ENCODE peak calls at places on chromosomes 1 and 21, in five cellular contexts. One of them, this sample, is unnamed.

GRCh38 chr1:81998165-81998564 is 197.4 kb downstream of the ADGRL2 start:
- DNase-seq in activated T-cell treated with anti-CD3 and anti-CD28 coated beads for 1 hour: no peak
- DNase-seq in NCI-H226: no peak
- DNase-seq in ovary: no peak
- DNase-seq in choroid plexus epithelial cell: peak
- DNase-seq in this sample: no peak

GRCh38 chr1:151372411-151372934 is at the start of gene SELENBP1:
- DNase-seq in NCI-H226: peak
- DNase-seq in ovary: peak
- DNase-seq in activated T-cell treated with anti-CD3 and anti-CD28 coated beads for 1 hour: no peak
- DNase-seq in choroid plexus epithelial cell: peak
- DNase-seq in this sample: peak

GRCh38 chr1:214966366-214966765 is 116.2 kb upstream of the KCNK2 start:
- DNase-seq in NCI-H226: no peak
- DNase-seq in ovary: no peak
- DNase-seq in choroid plexus epithelial cell: no peak
- DNase-seq in activated T-cell treated with anti-CD3 and anti-CD28 coated beads for 1 hour: no peak
- DNase-seq in this sample: no peak

GRCh38 chr1:224333309-224333926 is 3.4 kb upstream of the NVL start:
- DNase-seq in ovary: no peak
- DNase-seq in activated T-cell treated with anti-CD3 and anti-CD28 coated beads for 1 hour: no peak
- DNase-seq in choroid plexus epithelial cell: peak
- DNase-seq in NCI-H226: peak
- DNase-seq in this sample: no peak

GRCh38 chr1:179025975-179026812 is 500 bp downstream of the FAM20B start:
- DNase-seq in ovary: peak
- DNase-seq in NCI-H226: peak
- DNase-seq in activated T-cell treated with anti-CD3 and anti-CD28 coated beads for 1 hour: peak
- DNase-seq in choroid plexus epithelial cell: no peak
- DNase-seq in this sample: peak

GRCh38 chr1:206002160-206002559 is 1.0 kb downstream of the RAB7B start:
- DNase-seq in NCI-H226: no peak
- DNase-seq in choroid plexus epithelial cell: no peak
- DNase-seq in ovary: no peak
- DNase-seq in activated T-cell treated with anti-CD3 and anti-CD28 coated beads for 1 hour: no peak
- DNase-seq in this sample: no peak

GRCh38 chr1:229001467-229001866 is 266.2 kb downstream of the RHOU start:
- DNase-seq in NCI-H226: no peak
- DNase-seq in activated T-cell treated with anti-CD3 and anti-CD28 coated beads for 1 hour: no peak
- DNase-seq in ovary: no peak
- DNase-seq in choroid plexus epithelial cell: no peak
- DNase-seq in this sample: no peak

GRCh38 chr1:23393706-23394105 is 24.1 kb upstream of the ZNF436 start:
- DNase-seq in choroid plexus epithelial cell: peak
- DNase-seq in activated T-cell treated with anti-CD3 and anti-CD28 coated beads for 1 hour: no peak
- DNase-seq in ovary: peak
- DNase-seq in NCI-H226: peak
- DNase-seq in this sample: peak

GRCh38 chr1:195082183-195082582 is 1526.1 kb downstream of the KCNT2 start:
- DNase-seq in activated T-cell treated with anti-CD3 and anti-CD28 coated beads for 1 hour: no peak
- DNase-seq in choroid plexus epithelial cell: peak
- DNase-seq in NCI-H226: no peak
- DNase-seq in ovary: no peak
- DNase-seq in this sample: no peak

GRCh38 chr21:37516998-37517397 is 150.4 kb downstream of the DYRK1A start:
- DNase-seq in ovary: no peak
- DNase-seq in choroid plexus epithelial cell: no peak
- DNase-seq in activated T-cell treated with anti-CD3 and anti-CD28 coated beads for 1 hour: no peak
- DNase-seq in NCI-H226: no peak
- DNase-seq in this sample: no peak

GRCh38 chr21:19540287-19540686 is 1136.7 kb upstream of the TMPRSS15 start:
- DNase-seq in choroid plexus epithelial cell: no peak
- DNase-seq in activated T-cell treated with anti-CD3 and anti-CD28 coated beads for 1 hour: no peak
- DNase-seq in ovary: no peak
- DNase-seq in NCI-H226: no peak
- DNase-seq in this sample: no peak

GRCh38 chr21:26085882-26086281 is 84.7 kb downstream of the APP start:
- DNase-seq in activated T-cell treated with anti-CD3 and anti-CD28 coated beads for 1 hour: no peak
- DNase-seq in choroid plexus epithelial cell: no peak
- DNase-seq in ovary: no peak
- DNase-seq in NCI-H226: no peak
- DNase-seq in this sample: no peak

GRCh38 chr1:185917646-185918045 is 183.5 kb downstream of the HMCN1 start:
- DNase-seq in choroid plexus epithelial cell: peak
- DNase-seq in NCI-H226: peak
- DNase-seq in ovary: no peak
- DNase-seq in activated T-cell treated with anti-CD3 and anti-CD28 coated beads for 1 hour: no peak
- DNase-seq in this sample: no peak

GRCh38 chr1:206826409-206826808 is 39.0 kb upstream of the IL20 start:
- DNase-seq in ovary: no peak
- DNase-seq in activated T-cell treated with anti-CD3 and anti-CD28 coated beads for 1 hour: no peak
- DNase-seq in choroid plexus epithelial cell: no peak
- DNase-seq in NCI-H226: no peak
- DNase-seq in this sample: no peak

GRCh38 chr1:246492611-246493245 is 14.4 kb downstream of the SMYD3 start:
- DNase-seq in choroid plexus epithelial cell: peak
- DNase-seq in activated T-cell treated with anti-CD3 and anti-CD28 coated beads for 1 hour: peak
- DNase-seq in NCI-H226: peak
- DNase-seq in ovary: peak
- DNase-seq in this sample: peak

GRCh38 chr1:198711837-198712236 is 73.0 kb downstream of the PTPRC start:
- DNase-seq in activated T-cell treated with anti-CD3 and anti-CD28 coated beads for 1 hour: no peak
- DNase-seq in NCI-H226: peak
- DNase-seq in ovary: no peak
- DNase-seq in choroid plexus epithelial cell: no peak
- DNase-seq in this sample: no peak

GRCh38 chr1:16153999-16154673 is 1.7 kb downstream of the EPHA2 start:
- DNase-seq in ovary: no peak
- DNase-seq in activated T-cell treated with anti-CD3 and anti-CD28 coated beads for 1 hour: no peak
- DNase-seq in choroid plexus epithelial cell: no peak
- DNase-seq in NCI-H226: no peak
- DNase-seq in this sample: no peak

GRCh38 chr1:167083066-167083682 is 7.0 kb downstream of the GPA33 start:
- DNase-seq in activated T-cell treated with anti-CD3 and anti-CD28 coated beads for 1 hour: no peak
- DNase-seq in NCI-H226: no peak
- DNase-seq in ovary: no peak
- DNase-seq in choroid plexus epithelial cell: no peak
- DNase-seq in this sample: no peak

GRCh38 chr1:181112071-181112929 is 23.8 kb downstream of the IER5 start:
- DNase-seq in choroid plexus epithelial cell: peak
- DNase-seq in activated T-cell treated with anti-CD3 and anti-CD28 coated beads for 1 hour: no peak
- DNase-seq in ovary: peak
- DNase-seq in NCI-H226: peak
- DNase-seq in this sample: peak

GRCh38 chr1:33424205-33424604 is 6.7 kb downstream of the PHC2 start:
- DNase-seq in choroid plexus epithelial cell: peak
- DNase-seq in NCI-H226: no peak
- DNase-seq in ovary: no peak
- DNase-seq in activated T-cell treated with anti-CD3 and anti-CD28 coated beads for 1 hour: no peak
- DNase-seq in this sample: no peak

GRCh38 chr1:98940069-98940468 is 64.6 kb downstream of the PLPPR5 start:
- DNase-seq in ovary: no peak
- DNase-seq in choroid plexus epithelial cell: no peak
- DNase-seq in activated T-cell treated with anti-CD3 and anti-CD28 coated beads for 1 hour: no peak
- DNase-seq in NCI-H226: no peak
- DNase-seq in this sample: no peak

GRCh38 chr1:30807318-30808066 is 49.9 kb upstream of the LAPTM5 start:
- DNase-seq in ovary: peak
- DNase-seq in activated T-cell treated with anti-CD3 and anti-CD28 coated beads for 1 hour: no peak
- DNase-seq in choroid plexus epithelial cell: peak
- DNase-seq in NCI-H226: no peak
- DNase-seq in this sample: no peak

This sample was measured in tibial nerve.